ENCODE peak calls at places on chromosomes 11 and 22, in seven cellular contexts. J is endothelial cell; K is lung microvascular endothelial cell; D is RWPE2; M is activated CD8-positive, alpha-beta memory T cell treated with anti-CD3 and anti-CD28 coated beads for 48 hours; G is psoas muscle; A is NCI-H1417. R is an unnamed sample.

GRCh38 chr11:63527667-63528066 is 8.9 kb upstream of the PLAAT4 start:
- DNase-seq in J (no peak), K (no peak), D (no peak), M (no peak), G (no peak), A (no peak), R (no peak)

GRCh38 chr11:61341706-61342105 is 8.7 kb downstream of the TKFC start:
- DNase-seq in J (no peak), K (no peak), D (no peak), M (no peak), G (no peak), A (no peak), R (no peak)

GRCh38 chr11:43833657-43834073 is 47.0 kb upstream of the ALKBH3 start:
- DNase-seq in J (no peak), K (peak; percentile 74), D (no peak), M (no peak), G (no peak), A (peak; percentile 48), R (no peak)

GRCh38 chr22:48686694-48687302 is 1140.9 kb downstream of the BRD1 start:
- DNase-seq in J (no peak), K (no peak), D (no peak), M (no peak), G (no peak), A (no peak), R (no peak)

GRCh38 chr22:25806579-25806978 is 64.6 kb downstream of the MYO18B start:
- DNase-seq in J (no peak), K (no peak), D (no peak), M (no peak), G (no peak), A (no peak), R (no peak)

GRCh38 chr11:83671295-83671694 is 385.1 kb upstream of the CCDC90B start:
- DNase-seq in J (no peak), K (no peak), D (no peak), M (no peak), G (no peak), A (peak; percentile 13), R (no peak)

GRCh38 chr11:64867748-64868462 is 10.5 kb downstream of the EHD1 start:
- DNase-seq in J (no peak), K (no peak), D (peak; percentile 78), M (no peak), G (no peak), A (no peak), R (no peak)

GRCh38 chr11:124758355-124759267 is 3.5 kb downstream of the ESAM start:
- DNase-seq in J (peak; percentile 87), K (peak; percentile 87), D (peak; percentile 70), M (no peak), G (peak; percentile 74), A (no peak), R (peak; percentile 67)

GRCh38 chr11:59560290-59560701 is 49.0 kb downstream of the OR4D9 start:
- DNase-seq in J (peak; percentile 81), K (peak; percentile 75), D (peak; percentile 69), M (peak; percentile 96), G (no peak), A (peak; percentile 82), R (peak; percentile 69)

GRCh38 chr22:32994921-32995320 is 63.3 kb downstream of the SYN3 start:
- DNase-seq in J (no peak), K (no peak), D (no peak), M (no peak), G (no peak), A (no peak), R (no peak)

GRCh38 chr22:19043111-19044085 is 78.8 kb downstream of the DGCR2 start:
- DNase-seq in J (no peak), K (no peak), D (no peak), M (no peak), G (no peak), A (no peak), R (no peak)

GRCh38 chr11:2777871-2778629 is 78.3 kb upstream of the KCNQ1OT1 start:
- DNase-seq in J (peak; percentile 3), K (no peak), D (peak; percentile 51), M (no peak), G (peak; percentile 18), A (peak; percentile 68), R (peak; percentile 4)

GRCh38 chr22:39960791-39961746 is 872 bp downstream of the TMA7B start:
- DNase-seq in J (no peak), K (peak; percentile 88), D (no peak), M (peak; percentile 53), G (no peak), A (no peak), R (peak; percentile 72)